ENCODE peak calls at places on chromosomes 4 and X, in five cellular contexts. One of them, this sample, is unnamed.

GRCh38 chr4:186979966-186980745 is 256.5 kb upstream of the FAT1 start:
- DNase-seq in GM12865: no peak
- DNase-seq in progenitor cell of endocrine pancreas: no peak
- DNase-seq in keratinocyte: no peak
- DNase-seq in AG09309: no peak
- DNase-seq in this sample: no peak

GRCh38 chrX:6383911-6384310 is 151.0 kb downstream of the VCX3A start:
- DNase-seq in keratinocyte: no peak
- DNase-seq in GM12865: no peak
- DNase-seq in AG09309: no peak
- DNase-seq in progenitor cell of endocrine pancreas: no peak
- DNase-seq in this sample: no peak

GRCh38 chr4:1520145-1520661 is 114.0 kb upstream of the NKX1-1 start:
- DNase-seq in progenitor cell of endocrine pancreas: no peak
- DNase-seq in AG09309: no peak
- DNase-seq in GM12865: no peak
- DNase-seq in keratinocyte: no peak
- DNase-seq in this sample: no peak

GRCh38 chr4:180281726-180282125 is 1961.5 kb upstream of the TENM3 start:
- DNase-seq in GM12865: no peak
- DNase-seq in keratinocyte: no peak
- DNase-seq in progenitor cell of endocrine pancreas: no peak
- DNase-seq in AG09309: no peak
- DNase-seq in this sample: no peak

GRCh38 chrX:45479835-45480422 is 279.3 kb upstream of the DIPK2B start:
- DNase-seq in AG09309: peak; percentile 75
- DNase-seq in GM12865: no peak
- DNase-seq in progenitor cell of endocrine pancreas: no peak
- DNase-seq in keratinocyte: peak; percentile 95
- DNase-seq in this sample: no peak

GRCh38 chrX:130974323-130974722 is 71.3 kb upstream of the ENOX2 start:
- DNase-seq in keratinocyte: no peak
- DNase-seq in progenitor cell of endocrine pancreas: no peak
- DNase-seq in GM12865: no peak
- DNase-seq in AG09309: no peak
- DNase-seq in this sample: no peak

GRCh38 chr4:171981185-171981584 is 168.0 kb downstream of the GALNTL6 start:
- DNase-seq in progenitor cell of endocrine pancreas: no peak
- DNase-seq in GM12865: no peak
- DNase-seq in AG09309: no peak
- DNase-seq in keratinocyte: no peak
- DNase-seq in this sample: no peak

GRCh38 chrX:10021461-10022272 is 54.5 kb downstream of the CLDN34 start:
- DNase-seq in GM12865: no peak
- DNase-seq in keratinocyte: no peak
- DNase-seq in progenitor cell of endocrine pancreas: no peak
- DNase-seq in AG09309: no peak
- DNase-seq in this sample: no peak

GRCh38 chr4:140755811-140756291 is 334 bp downstream of the TBC1D9 start:
- DNase-seq in keratinocyte: no peak
- DNase-seq in AG09309: no peak
- DNase-seq in progenitor cell of endocrine pancreas: peak; percentile 46
- DNase-seq in GM12865: peak; percentile 56
- DNase-seq in this sample: peak; percentile 64

GRCh38 chr4:15100994-15101695 is 98.9 kb downstream of the CPEB2 start:
- DNase-seq in progenitor cell of endocrine pancreas: no peak
- DNase-seq in AG09309: no peak
- DNase-seq in GM12865: no peak
- DNase-seq in keratinocyte: no peak
- DNase-seq in this sample: no peak

GRCh38 chr4:179130122-179130714 is 1688.0 kb upstream of the AGA start:
- DNase-seq in progenitor cell of endocrine pancreas: no peak
- DNase-seq in GM12865: peak; percentile 9
- DNase-seq in AG09309: no peak
- DNase-seq in keratinocyte: no peak
- DNase-seq in this sample: no peak

GRCh38 chr4:155796031-155796430 is 37.2 kb downstream of the GUCY1B1 start:
- DNase-seq in keratinocyte: no peak
- DNase-seq in GM12865: peak; percentile 46
- DNase-seq in AG09309: no peak
- DNase-seq in progenitor cell of endocrine pancreas: no peak
- DNase-seq in this sample: no peak
- TF ChIP-seq CTCF in keratinocyte: peak; percentile 32
- TF ChIP-seq CTCF in GM12865: peak; percentile 49
- TF ChIP-seq CTCF in AG09309: peak; percentile 44
- TF ChIP-seq CTCF in progenitor cell of endocrine pancreas: peak; percentile 53
- TF ChIP-seq CTCF in this sample: peak; percentile 58

GRCh38 chr4:7876096-7876993 is 63.3 kb downstream of the AFAP1 start:
- DNase-seq in GM12865: peak; percentile 8
- DNase-seq in AG09309: no peak
- DNase-seq in progenitor cell of endocrine pancreas: no peak
- DNase-seq in keratinocyte: no peak
- DNase-seq in this sample: peak; percentile 21
- TF ChIP-seq CTCF in GM12865: no peak
- TF ChIP-seq CTCF in AG09309: peak; percentile 51
- TF ChIP-seq CTCF in progenitor cell of endocrine pancreas: peak; percentile 31
- TF ChIP-seq CTCF in keratinocyte: no peak
- TF ChIP-seq CTCF in this sample: no peak

DNA sequence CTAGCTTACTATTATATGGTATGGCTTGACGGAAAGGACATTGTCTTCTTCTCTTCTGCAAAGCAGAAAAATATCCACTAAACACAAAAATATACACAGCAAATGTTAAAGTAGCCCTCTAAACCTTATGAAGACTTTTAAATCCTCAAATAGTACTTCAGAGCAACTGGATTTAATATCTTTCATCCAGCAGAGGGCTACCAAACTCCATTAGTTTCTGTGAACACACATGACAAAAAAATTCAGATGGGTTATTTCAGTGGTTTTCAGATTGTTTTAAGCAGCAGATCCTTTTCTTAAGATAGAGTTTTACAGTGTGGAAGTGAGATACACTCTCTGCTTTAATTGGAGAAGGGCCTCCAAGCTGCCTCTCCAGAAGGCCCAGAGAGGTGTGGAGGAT is 56.6 kb downstream of the ANK2 start:
- DNase-seq in progenitor cell of endocrine pancreas: no peak
- DNase-seq in AG09309: peak; percentile 31
- DNase-seq in keratinocyte: no peak
- DNase-seq in GM12865: peak; percentile 18
- DNase-seq in this sample: no peak
- TF ChIP-seq CTCF in progenitor cell of endocrine pancreas: peak; percentile 63
- TF ChIP-seq CTCF in AG09309: peak; percentile 46
- TF ChIP-seq CTCF in keratinocyte: no peak
- TF ChIP-seq CTCF in GM12865: peak; percentile 2
- TF ChIP-seq CTCF in this sample: peak; percentile 38

DNA sequence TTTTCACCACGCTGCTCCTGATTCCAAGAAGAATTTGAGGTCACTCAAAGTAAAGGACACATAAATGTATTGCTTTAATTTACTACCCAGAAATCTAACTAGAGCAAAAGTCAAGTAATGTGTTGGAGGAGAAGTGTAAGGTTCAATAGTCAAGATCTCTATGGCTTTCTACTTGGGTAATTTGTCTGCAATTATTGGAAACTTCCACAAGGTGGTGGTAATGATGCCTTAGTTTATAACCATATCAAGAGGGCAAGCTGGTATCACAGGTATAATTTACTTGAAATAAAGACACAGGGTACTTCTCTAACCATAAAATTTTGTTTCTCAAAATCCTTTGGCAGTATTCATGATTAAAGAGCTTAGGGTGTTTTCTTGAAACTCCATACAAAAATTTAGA is 10.2 kb upstream of the GRIA3 start:
- DNase-seq in keratinocyte: no peak
- DNase-seq in progenitor cell of endocrine pancreas: no peak
- DNase-seq in AG09309: no peak
- DNase-seq in GM12865: peak; percentile 35
- DNase-seq in this sample: no peak
- TF ChIP-seq CTCF in keratinocyte: peak; percentile 11
- TF ChIP-seq CTCF in progenitor cell of endocrine pancreas: peak; percentile 27
- TF ChIP-seq CTCF in AG09309: no peak
- TF ChIP-seq CTCF in GM12865: peak; percentile 20
- TF ChIP-seq CTCF in this sample: peak; percentile 35

GRCh38 chrX:24023972-24024664 is 2.9 kb downstream of the KLHL15 start:
- DNase-seq in keratinocyte: no peak
- DNase-seq in progenitor cell of endocrine pancreas: no peak
- DNase-seq in GM12865: peak; percentile 28
- DNase-seq in AG09309: no peak
- DNase-seq in this sample: no peak

GRCh38 chrX:24023538-24023937 is 3.4 kb downstream of the KLHL15 start:
- DNase-seq in keratinocyte: no peak
- DNase-seq in progenitor cell of endocrine pancreas: no peak
- DNase-seq in GM12865: no peak
- DNase-seq in AG09309: no peak
- DNase-seq in this sample: no peak

GRCh38 chrX:24026403-24026801 is 584 bp downstream of the KLHL15 start:
- DNase-seq in keratinocyte: no peak
- DNase-seq in progenitor cell of endocrine pancreas: no peak
- DNase-seq in AG09309: no peak
- DNase-seq in GM12865: no peak
- DNase-seq in this sample: no peak

GRCh38 chrX:24025741-24026402 is 1.1 kb downstream of the KLHL15 start:
- DNase-seq in progenitor cell of endocrine pancreas: no peak
- DNase-seq in GM12865: peak; percentile 47
- DNase-seq in keratinocyte: no peak
- DNase-seq in AG09309: peak; percentile 49
- DNase-seq in this sample: no peak

GRCh38 chrX:24024819-24025740 is 1.9 kb downstream of the KLHL15 start:
- DNase-seq in progenitor cell of endocrine pancreas: peak; percentile 89
- DNase-seq in keratinocyte: no peak
- DNase-seq in AG09309: peak; percentile 64
- DNase-seq in GM12865: peak; percentile 94
- DNase-seq in this sample: peak; percentile 83
- TF ChIP-seq CTCF in progenitor cell of endocrine pancreas: peak; percentile 43
- TF ChIP-seq CTCF in keratinocyte: no peak
- TF ChIP-seq CTCF in AG09309: peak; percentile 10
- TF ChIP-seq CTCF in GM12865: peak; percentile 25
- TF ChIP-seq CTCF in this sample: peak; percentile 18

GRCh38 chrX:25020391-25021131 is 4.8 kb upstream of the ARX start:
- DNase-seq in keratinocyte: no peak
- DNase-seq in GM12865: peak; percentile 23
- DNase-seq in AG09309: no peak
- DNase-seq in progenitor cell of endocrine pancreas: peak; percentile 71
- DNase-seq in this sample: peak; percentile 70

GRCh38 chrX:25021132-25021498 is 5.3 kb upstream of the ARX start:
- DNase-seq in keratinocyte: no peak
- DNase-seq in AG09309: no peak
- DNase-seq in GM12865: no peak
- DNase-seq in progenitor cell of endocrine pancreas: no peak
- DNase-seq in this sample: no peak

GRCh38 chrX:25023908-25024307 is 8.1 kb upstream of the ARX start:
- DNase-seq in keratinocyte: no peak
- DNase-seq in progenitor cell of endocrine pancreas: no peak
- DNase-seq in GM12865: no peak
- DNase-seq in AG09309: no peak
- DNase-seq in this sample: no peak

GRCh38 chrX:25019707-25020390 is 4.1 kb upstream of the ARX start:
- DNase-seq in AG09309: no peak
- DNase-seq in GM12865: no peak
- DNase-seq in progenitor cell of endocrine pancreas: no peak
- DNase-seq in keratinocyte: no peak
- DNase-seq in this sample: no peak

DNA sequence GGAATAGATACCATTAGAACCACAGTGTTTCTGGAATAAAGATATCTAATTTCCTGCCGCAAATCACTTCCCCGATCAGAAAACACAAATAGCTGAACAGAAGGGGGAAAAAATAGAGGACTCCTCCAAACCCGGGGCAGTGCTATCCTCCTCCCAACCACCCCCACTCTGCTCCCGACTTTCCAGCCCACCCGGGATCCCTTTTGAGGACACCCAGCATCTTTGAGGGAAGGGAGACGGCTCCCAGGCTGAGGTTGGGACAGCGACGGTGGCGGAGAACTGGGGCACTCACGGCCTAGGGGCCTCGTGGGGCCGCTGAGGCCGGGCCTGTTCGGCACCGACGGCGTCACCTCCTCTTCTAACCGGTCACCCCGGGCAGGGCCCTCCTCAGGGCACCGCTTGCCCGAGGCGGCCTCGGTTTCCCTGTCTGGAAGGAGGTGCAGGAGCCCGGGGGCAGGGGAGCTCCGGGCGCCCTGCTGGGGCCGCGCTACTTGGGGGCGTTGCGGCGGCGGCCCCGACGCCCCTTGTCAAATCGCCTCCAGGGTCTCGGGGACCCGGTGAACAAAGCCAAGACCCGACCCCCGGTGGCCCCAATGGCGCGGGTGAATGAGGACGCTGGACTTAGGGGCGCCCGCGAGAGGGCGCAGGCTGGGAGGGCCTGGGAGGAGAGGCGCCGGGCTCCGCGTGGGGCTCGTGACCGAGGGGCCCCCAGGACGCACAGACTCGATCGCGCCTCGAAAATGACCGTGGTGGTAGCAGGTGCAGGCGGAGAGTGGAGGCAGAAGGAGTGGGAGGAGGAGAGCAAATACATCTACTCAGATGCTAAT is 6.9 kb upstream of the ARX start:
- DNase-seq in keratinocyte: no peak
- DNase-seq in GM12865: no peak
- DNase-seq in AG09309: no peak
- DNase-seq in progenitor cell of endocrine pancreas: no peak
- DNase-seq in this sample: no peak
- TF ChIP-seq CTCF in keratinocyte: no peak
- TF ChIP-seq CTCF in GM12865: no peak
- TF ChIP-seq CTCF in AG09309: no peak
- TF ChIP-seq CTCF in progenitor cell of endocrine pancreas: peak; percentile 53
- TF ChIP-seq CTCF in this sample: no peak

GRCh38 chrX:133781174-133781573 is 204.2 kb downstream of the GPC3 start:
- DNase-seq in progenitor cell of endocrine pancreas: no peak
- DNase-seq in GM12865: no peak
- DNase-seq in keratinocyte: no peak
- DNase-seq in AG09309: no peak
- DNase-seq in this sample: no peak
- TF ChIP-seq CTCF in progenitor cell of endocrine pancreas: no peak
- TF ChIP-seq CTCF in GM12865: no peak
- TF ChIP-seq CTCF in keratinocyte: no peak
- TF ChIP-seq CTCF in AG09309: no peak
- TF ChIP-seq CTCF in this sample: no peak

This sample was measured in endothelial cell.